ENCODE peak calls at places on chromosome 10, in seven cellular contexts. K, F, O, L, V, U and G are unnamed samples.

GRCh38 chr10:11849272-11849671 is 26.1 kb downstream of the PROSER2 start:
- DNase-seq in L (no peak), K (no peak), V (no peak), O (no peak), U (peak), F (no peak), G (no peak)

GRCh38 chr10:121559321-121559720 is 38.9 kb downstream of the FGFR2 start:
- DNase-seq in L (no peak), U (peak), V (no peak), F (no peak), K (no peak), O (no peak), G (no peak)

GRCh38 chr10:48555310-48556042 is 49.4 kb downstream of the ARHGAP22 start:
- DNase-seq in U (no peak), V (no peak), F (no peak), K (no peak), O (no peak), L (no peak), G (no peak)

GRCh38 chr10:101783736-101784118 is 481 bp upstream of the NPM3 start:
- DNase-seq in K (no peak), O (no peak), U (no peak), V (no peak), F (no peak), L (peak), G (no peak)

GRCh38 chr10:35372329-35372728 is 36.0 kb downstream of the CCNY start:
- DNase-seq in O (no peak), U (peak), V (no peak), K (no peak), F (no peak), L (peak), G (peak)

GRCh38 chr10:123891147-123892011 is at the start of gene CPXM2:
- DNase-seq in V (no peak), O (no peak), F (peak), L (peak), K (no peak), U (no peak), G (no peak)

GRCh38 chr10:42992957-42993390 is 83.9 kb upstream of the RET start:
- DNase-seq in L (no peak), F (no peak), K (no peak), V (no peak), O (no peak), U (no peak), G (no peak)

GRCh38 chr10:118850418-118851061 is 95.8 kb upstream of the CACUL1 start:
- DNase-seq in F (peak), K (peak), O (no peak), L (peak), U (peak), V (peak), G (peak)

GRCh38 chr10:5449823-5450222 is 37.5 kb downstream of the NET1 start:
- DNase-seq in F (peak), O (peak), K (no peak), V (no peak), L (peak), U (peak), G (peak)

GRCh38 chr10:28320799-28321198 is 17.9 kb upstream of the MPP7 start:
- DNase-seq in F (no peak), L (no peak), U (no peak), O (no peak), V (no peak), K (no peak), G (no peak)

GRCh38 chr10:98104125-98104524 is 30.3 kb upstream of the R3HCC1L start:
- DNase-seq in V (no peak), K (no peak), O (no peak), F (no peak), U (no peak), L (no peak), G (no peak)

GRCh38 chr10:3385487-3385886 is 212.9 kb upstream of the PITRM1 start:
- DNase-seq in K (no peak), L (no peak), F (no peak), V (no peak), O (no peak), U (no peak), G (no peak)

GRCh38 chr10:2278391-2278790 is 541.1 kb upstream of the ADARB2 start:
- DNase-seq in O (no peak), K (no peak), L (no peak), V (no peak), U (no peak), F (no peak), G (no peak)

GRCh38 chr10:100917071-100917470 is 4.3 kb downstream of the SLF2 start:
- DNase-seq in K (no peak), U (no peak), L (no peak), O (no peak), V (no peak), F (no peak), G (no peak)

GRCh38 chr10:132142396-132143161 is 44.2 kb upstream of the DPYSL4 start:
- DNase-seq in F (peak), V (peak), K (peak), L (peak), O (no peak), U (peak), G (no peak)

GRCh38 chr10:110918269-110918632 is 729 bp downstream of the BBIP1 start:
- DNase-seq in U (peak), F (peak), V (peak), L (peak), O (peak), K (peak), G (peak)

GRCh38 chr10:106740-107139 is 28.5 kb upstream of the ZMYND11 start:
- DNase-seq in O (no peak), V (no peak), L (no peak), K (no peak), F (no peak), U (no peak), G (no peak)

GRCh38 chr10:89683911-89684310 is 17.5 kb upstream of the KIF20B start:
- DNase-seq in F (no peak), O (no peak), V (no peak), K (no peak), U (no peak), L (no peak), G (no peak)

GRCh38 chr10:123398180-123398591 is 244.0 kb downstream of the BUB3 start:
- DNase-seq in K (no peak), F (no peak), V (no peak), L (no peak), O (no peak), U (no peak), G (no peak)

GRCh38 chr10:69232252-69232651 is 12.1 kb downstream of the HKDC1 start:
- DNase-seq in U (peak), V (no peak), L (peak), O (peak), K (no peak), F (peak), G (peak)